ENCODE peak calls at places on chromosomes 1 and 21, in eight cellular contexts. L, X, H, K, B, Z, T and I are unnamed samples.

GRCh38 chr1:844472-845026 is 79.2 kb upstream of the SAMD11 start:
- DNase-seq in Z (no peak), H (no peak), L (no peak), T (no peak), B (no peak), X (no peak), K (no peak), I (no peak)

GRCh38 chr1:26790551-26790953 is 2.8 kb downstream of the PIGV start:
- DNase-seq in T (no peak), B (no peak), X (no peak), L (no peak), H (no peak), K (no peak), Z (peak; percentile 70), I (no peak)

GRCh38 chr1:223811634-223812101 is 34.1 kb downstream of the TP53BP2 start:
- DNase-seq in X (no peak), Z (no peak), B (no peak), H (peak; percentile 19), L (peak; percentile 72), T (no peak), K (peak; percentile 61), I (no peak)

GRCh38 chr1:39086386-39087108 is 60.4 kb downstream of the NDUFS5 start:
- DNase-seq in T (no peak), H (no peak), Z (peak; percentile 5), X (peak; percentile 21), K (peak; percentile 68), B (no peak), L (no peak), I (no peak)

GRCh38 chr1:109790735-109791494 is 27.2 kb upstream of the EPS8L3 start:
- DNase-seq in X (peak; percentile 54), T (peak; percentile 91), H (no peak), B (no peak), K (peak; percentile 41), Z (peak; percentile 84), L (peak; percentile 88), I (peak; percentile 66)

GRCh38 chr1:114270255-114271117 is 116.8 kb upstream of the SYT6 start:
- DNase-seq in B (no peak), H (no peak), T (no peak), L (no peak), K (peak; percentile 2), Z (no peak), X (no peak), I (no peak)

GRCh38 chr1:225004396-225004795 is 74.9 kb downstream of the DNAH14 start:
- DNase-seq in H (no peak), X (no peak), B (no peak), L (no peak), T (no peak), Z (no peak), K (no peak), I (no peak)

GRCh38 chr1:111624382-111624781 is 4.8 kb downstream of the RAP1A start:
- DNase-seq in Z (no peak), L (no peak), K (no peak), B (no peak), X (no peak), H (no peak), T (no peak), I (no peak)

GRCh38 chr21:36097427-36098230 is 27.8 kb downstream of the CBR1 start:
- DNase-seq in L (peak; percentile 52), Z (peak; percentile 34), T (no peak), K (no peak), B (peak; percentile 10), H (no peak), X (no peak), I (no peak)

GRCh38 chr1:31010081-31010989 is 55.2 kb downstream of the PUM1 start:
- DNase-seq in T (no peak), B (peak; percentile 67), K (peak; percentile 92), L (peak; percentile 53), X (no peak), H (no peak), Z (peak; percentile 37), I (no peak)

GRCh38 chr21:41966341-41966833 is 12.6 kb upstream of the C2CD2 start:
- DNase-seq in B (no peak), Z (no peak), H (no peak), X (no peak), T (no peak), K (peak; percentile 36), L (no peak), I (no peak)

GRCh38 chr1:60963167-60963909 is 119.0 kb upstream of the NFIA start:
- DNase-seq in Z (no peak), L (peak; percentile 24), T (no peak), B (no peak), K (no peak), X (no peak), H (no peak), I (no peak)

GRCh38 chr1:31980835-31981782 is 32.6 kb upstream of the KHDRBS1 start:
- DNase-seq in T (no peak), B (no peak), L (no peak), K (no peak), Z (no peak), X (no peak), H (no peak), I (no peak)

GRCh38 chr1:162040657-162041056 is 17.0 kb upstream of the OLFML2B start:
- DNase-seq in Z (no peak), X (no peak), T (no peak), L (peak; percentile 83), B (no peak), K (peak; percentile 58), H (no peak), I (no peak)

GRCh38 chr1:162042361-162042760 is 18.7 kb upstream of the OLFML2B start:
- DNase-seq in Z (no peak), K (no peak), T (no peak), B (no peak), L (no peak), X (no peak), H (no peak), I (no peak)

GRCh38 chr1:162036156-162036555 is 12.5 kb upstream of the OLFML2B start:
- DNase-seq in B (no peak), L (no peak), H (no peak), K (peak; percentile 77), Z (no peak), X (no peak), T (no peak), I (no peak)

GRCh38 chr1:162035241-162035640 is 11.6 kb upstream of the OLFML2B start:
- DNase-seq in K (no peak), T (no peak), X (no peak), Z (no peak), L (peak; percentile 36), B (no peak), H (peak; percentile 77), I (no peak)

DNA sequence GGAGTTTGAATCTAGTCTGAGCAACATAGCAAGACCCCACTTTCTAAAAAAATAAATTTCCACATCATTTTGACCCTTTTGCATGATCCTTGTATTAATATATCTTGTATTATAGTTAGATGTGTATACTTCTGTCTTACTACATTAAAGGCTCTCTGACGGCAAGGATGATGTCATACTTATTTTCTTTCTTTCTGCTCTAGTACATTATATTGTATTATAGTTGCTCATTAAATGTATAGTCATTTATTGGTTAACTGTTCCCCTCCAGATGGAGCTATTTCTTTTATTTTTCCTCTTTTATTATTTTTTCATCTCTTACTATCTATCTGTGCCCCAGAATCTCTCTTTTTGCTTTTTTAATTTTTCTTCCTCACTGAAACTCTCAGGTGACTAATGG is 15.0 kb upstream of the OLFML2B start:
- DNase-seq in L (no peak), B (no peak), X (no peak), H (no peak), Z (no peak), T (no peak), K (no peak), I (no peak)
- TF ChIP-seq CTCF in L (no peak), B (no peak), X (no peak), H (no peak), Z (no peak), T (no peak), K (no peak), I (no peak)

DNA sequence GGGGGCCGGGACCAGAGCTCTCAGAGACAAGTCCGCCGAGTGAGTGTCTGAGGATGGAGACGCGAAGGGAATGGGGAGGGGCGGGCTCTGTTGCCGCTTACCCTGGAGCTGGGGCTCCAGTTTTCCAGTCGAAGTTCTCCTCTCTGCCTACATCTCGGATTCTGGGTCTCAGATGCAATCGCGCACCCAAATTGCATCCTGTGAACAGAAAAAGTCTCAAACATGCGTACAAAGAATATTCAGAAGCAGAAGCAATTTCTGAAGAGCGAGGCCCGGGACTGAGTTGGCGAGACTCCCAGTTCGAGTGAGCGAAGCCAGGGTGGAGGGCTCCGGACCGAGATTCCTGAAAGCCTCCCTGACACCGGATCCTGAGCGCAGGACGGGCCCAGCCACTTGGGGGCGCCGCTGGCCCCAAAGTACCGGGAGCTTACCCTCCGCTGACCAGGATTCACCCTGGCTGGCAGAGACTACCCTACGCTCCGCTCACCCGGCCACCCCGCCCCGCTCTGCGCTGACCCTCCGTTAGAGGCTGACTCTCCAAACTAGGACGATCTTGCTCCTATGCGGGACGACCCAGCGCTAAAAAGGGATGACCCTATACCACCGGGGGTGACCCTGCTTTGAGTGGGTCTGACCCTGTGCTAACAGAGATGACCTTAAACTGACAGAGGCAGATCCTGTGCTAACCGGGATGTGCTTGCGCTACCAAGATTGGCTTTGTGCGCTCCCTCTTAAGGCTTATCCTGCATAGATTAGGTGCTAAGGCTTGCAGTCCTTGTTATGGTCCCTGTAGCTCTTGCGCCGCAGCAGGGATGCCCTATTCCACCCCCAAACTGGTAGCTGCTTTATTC is 12.1 kb downstream of the FOXD2 start:
- DNase-seq in X (peak; percentile 83), L (peak; percentile 10), H (peak; percentile 25), B (no peak), Z (peak; percentile 41), K (no peak), T (no peak), I (peak; percentile 76)
- TF ChIP-seq CTCF in X (peak; percentile 26), L (peak; percentile 54), H (no peak), B (peak; percentile 9), Z (peak; percentile 25), K (peak; percentile 36), T (peak; percentile 25), I (peak; percentile 50)

GRCh38 chr1:179575497-179576314 is at the start of gene NPHS2:
- DNase-seq in Z (no peak), X (no peak), L (no peak), K (no peak), H (no peak), T (no peak), B (no peak), I (peak; percentile 27)
- TF ChIP-seq CTCF in Z (no peak), X (no peak), L (no peak), K (no peak), H (no peak), T (no peak), B (no peak), I (no peak)

GRCh38 chr1:117812868-117813511 is 116.4 kb downstream of the GDAP2 start:
- DNase-seq in K (peak; percentile 60), Z (no peak), H (no peak), L (peak; percentile 74), B (no peak), T (no peak), X (no peak), I (no peak)

GRCh38 chr1:117817629-117818028 is 111.8 kb downstream of the GDAP2 start:
- DNase-seq in X (no peak), L (no peak), K (no peak), B (no peak), H (no peak), Z (no peak), T (no peak), I (no peak)

GRCh38 chr1:117818456-117818855 is 111.0 kb downstream of the GDAP2 start:
- DNase-seq in K (peak; percentile 85), L (no peak), T (no peak), B (no peak), H (no peak), Z (no peak), X (no peak), I (no peak)

GRCh38 chr1:117815105-117815812 is 114.2 kb downstream of the GDAP2 start:
- DNase-seq in B (no peak), Z (no peak), T (no peak), X (no peak), H (no peak), L (peak; percentile 63), K (peak; percentile 91), I (no peak)

GRCh38 chr1:117815926-117816325 is 113.5 kb downstream of the GDAP2 start:
- DNase-seq in B (no peak), Z (no peak), H (no peak), L (no peak), T (no peak), X (no peak), K (no peak), I (no peak)
- TF ChIP-seq CTCF in B (no peak), Z (no peak), H (no peak), L (peak; percentile 41), T (no peak), X (no peak), K (no peak), I (no peak)